ENCODE peak calls at places on chromosome 19, in ten cellular contexts. X is IMR-90; A is thoracic aorta; I is MM.1S; C is epithelial cell of esophagus; L is GM10248; E is PC-3; Q is mesothelial cell of epicardium; J is CD8-positive, alpha-beta T cell; D is glutamatergic neuron. B is an unnamed sample.

GRCh38 chr19:41359741-41360140 is 4.2 kb downstream of the B9D2 start:
- DNase-seq in X (no peak), A (no peak), I (no peak), C (no peak), L (no peak), E (no peak), Q (no peak), J (no peak), D (no peak), B (no peak)

GRCh38 chr19:38209671-38210457 is 14.2 kb downstream of the DPF1 start:
- DNase-seq in X (peak), A (peak), I (no peak), C (no peak), L (no peak), E (no peak), Q (no peak), J (no peak), D (peak), B (no peak)

GRCh38 chr19:38228491-38229439 is 4.7 kb upstream of the DPF1 start:
- DNase-seq in X (no peak), A (no peak), I (no peak), C (no peak), L (no peak), E (no peak), Q (no peak), J (no peak), D (peak), B (no peak)

GRCh38 chr19:45821570-45821969 is 6.5 kb upstream of the RSPH6A start:
- DNase-seq in X (no peak), A (no peak), I (no peak), C (no peak), L (no peak), E (no peak), Q (no peak), J (no peak), D (no peak), B (no peak)

GRCh38 chr19:21117041-21117907 is 24.6 kb upstream of the ZNF431 start:
- DNase-seq in X (peak), A (no peak), I (no peak), C (peak), L (no peak), E (no peak), Q (no peak), J (no peak), D (no peak), B (no peak)

GRCh38 chr19:47998800-47999199 is 4.4 kb downstream of the ELSPBP1 start:
- DNase-seq in X (no peak), A (no peak), I (no peak), C (no peak), L (no peak), E (no peak), Q (no peak), J (no peak), D (no peak), B (no peak)

GRCh38 chr19:51784922-51785690 is 9.9 kb upstream of the FPR3 start:
- DNase-seq in X (no peak), A (peak), I (no peak), C (peak), L (peak), E (peak), Q (no peak), J (no peak), D (no peak), B (no peak)

GRCh38 chr19:18097217-18097992 is at the start of gene MAST3:
- DNase-seq in X (peak), A (no peak), I (peak), C (peak), L (peak), E (peak), Q (peak), J (peak), D (peak), B (peak)

GRCh38 chr19:13959962-13960862 is 7.9 kb downstream of the DCAF15 start:
- DNase-seq in X (no peak), A (no peak), I (no peak), C (no peak), L (no peak), E (no peak), Q (no peak), J (peak), D (no peak), B (peak)
- TF ChIP-seq CTCF in X (peak), A (no peak), I (peak), C (peak), L (peak), E (peak), Q (peak), J (peak), D (no peak), B (no peak)

DNA sequence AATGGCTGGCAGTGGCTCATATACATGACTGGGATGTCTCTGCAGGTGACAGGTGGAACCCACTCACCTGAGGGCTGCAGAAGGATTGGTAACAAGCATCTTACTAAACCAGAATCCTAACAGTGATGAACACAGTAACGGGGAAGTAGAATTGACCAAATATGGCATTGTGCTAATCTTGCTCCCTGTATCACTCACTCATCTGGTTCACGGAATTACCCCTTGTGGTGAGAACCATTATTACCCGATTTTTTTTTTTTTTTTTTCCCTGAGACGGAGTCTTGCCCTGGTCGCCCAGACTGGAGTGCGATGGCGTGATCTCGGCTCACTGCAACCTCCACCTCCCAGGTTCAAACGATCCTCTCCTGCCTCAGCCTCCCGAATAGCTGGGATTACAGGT is 69.5 kb downstream of the PTPRS start:
- DNase-seq in X (no peak), A (no peak), I (no peak), C (no peak), L (no peak), E (peak), Q (no peak), J (no peak), D (no peak), B (no peak)
- TF ChIP-seq CTCF in X (peak), A (peak), I (peak), C (peak), L (no peak), E (peak), Q (peak), J (no peak), D (peak), B (no peak)

GRCh38 chr19:3467437-3468198 is 12.7 kb downstream of the SMIM24 start:
- DNase-seq in X (no peak), A (no peak), I (no peak), C (no peak), L (no peak), E (no peak), Q (no peak), J (no peak), D (no peak), B (no peak)

GRCh38 chr19:3471954-3472655 is 8.2 kb downstream of the SMIM24 start:
- DNase-seq in X (no peak), A (no peak), I (no peak), C (no peak), L (peak), E (peak), Q (peak), J (peak), D (peak), B (no peak)

GRCh38 chr19:3468211-3468610 is 12.1 kb downstream of the SMIM24 start:
- DNase-seq in X (no peak), A (no peak), I (no peak), C (no peak), L (no peak), E (no peak), Q (no peak), J (no peak), D (no peak), B (no peak)

GRCh38 chr19:3470500-3471128 is 9.7 kb downstream of the SMIM24 start:
- DNase-seq in X (no peak), A (no peak), I (no peak), C (no peak), L (no peak), E (no peak), Q (no peak), J (no peak), D (no peak), B (no peak)

GRCh38 chr19:3469638-3470499 is 10.5 kb downstream of the SMIM24 start:
- DNase-seq in X (no peak), A (no peak), I (no peak), C (no peak), L (no peak), E (no peak), Q (no peak), J (no peak), D (no peak), B (no peak)
- TF ChIP-seq CTCF in X (no peak), A (no peak), I (no peak), C (no peak), L (no peak), E (no peak), Q (no peak), J (no peak), D (no peak), B (no peak)

GRCh38 chr19:10295305-10295846 is 5.6 kb downstream of the ICAM5 start:
- DNase-seq in X (no peak), A (no peak), I (peak), C (no peak), L (peak), E (no peak), Q (no peak), J (peak), D (peak), B (peak)
- TF ChIP-seq CTCF in X (no peak), A (no peak), I (peak), C (no peak), L (peak), E (peak), Q (no peak), J (no peak), D (no peak), B (no peak)

DNA sequence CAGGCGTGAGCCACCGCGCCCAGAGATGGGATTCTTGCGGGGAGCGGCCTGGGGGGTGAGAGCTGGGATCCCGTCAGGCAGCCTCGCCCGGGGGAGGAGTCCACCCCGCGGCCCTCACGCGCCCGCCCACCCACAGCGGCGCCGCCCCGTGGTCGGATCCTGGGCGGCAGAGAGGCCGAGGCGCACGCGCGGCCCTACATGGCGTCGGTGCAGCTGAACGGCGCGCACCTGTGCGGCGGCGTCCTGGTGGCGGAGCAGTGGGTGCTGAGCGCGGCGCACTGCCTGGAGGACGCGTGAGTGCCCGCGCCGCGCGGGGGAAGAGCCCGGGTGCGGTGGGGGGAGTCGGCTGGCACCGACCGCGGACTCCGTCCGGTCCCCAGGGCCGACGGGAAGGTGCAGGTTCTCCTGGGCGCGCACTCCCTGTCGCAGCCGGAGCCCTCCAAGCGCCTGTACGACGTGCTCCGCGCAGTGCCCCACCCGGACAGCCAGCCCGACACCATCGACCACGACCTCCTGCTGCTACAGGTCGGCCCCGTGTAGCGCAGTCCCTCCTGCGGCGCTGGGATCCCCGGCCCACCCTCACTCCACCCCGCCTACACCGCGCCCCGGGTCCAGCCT is 1.1 kb downstream of the CFD start:
- DNase-seq in X (peak), A (no peak), I (peak), C (peak), L (peak), E (peak), Q (peak), J (peak), D (peak), B (peak)
- TF ChIP-seq CTCF in X (peak), A (no peak), I (peak), C (no peak), L (peak), E (no peak), Q (no peak), J (no peak), D (no peak), B (peak)

B was measured in GM20000.